ENCODE peak calls at places on chromosomes 12 and 14, in nine cellular contexts. One of them, this sample, is unnamed.

GRCh38 chr12:102638777-102639176 is 158.4 kb upstream of the IGF1 start:
- DNase-seq in stimulated activated CD8-positive, alpha-beta memory T cell treated with anti-CD3 and anti-CD28 coated beads, Interleukin-15, amount 100 ng/mL, for 4 hours: no peak
- DNase-seq in ACHN: no peak
- DNase-seq in ovary: no peak
- DNase-seq in stimulated activated CD4-positive, alpha-beta T cell treated with anti-CD3 and anti-CD28 coated beads, Interleukin-2, amount 100 ng/mL, for 48 hours: no peak
- DNase-seq in fibroblast of mammary gland: peak
- DNase-seq in mesothelial cell of epicardium: no peak
- DNase-seq in adrenal gland: no peak
- DNase-seq in amniotic stem cell: peak
- DNase-seq in this sample: no peak

GRCh38 chr12:115944851-115945496 is 332.5 kb downstream of the MED13L start:
- DNase-seq in amniotic stem cell: no peak
- DNase-seq in mesothelial cell of epicardium: no peak
- DNase-seq in fibroblast of mammary gland: peak
- DNase-seq in adrenal gland: peak
- DNase-seq in ACHN: no peak
- DNase-seq in stimulated activated CD8-positive, alpha-beta memory T cell treated with anti-CD3 and anti-CD28 coated beads, Interleukin-15, amount 100 ng/mL, for 4 hours: no peak
- DNase-seq in ovary: no peak
- DNase-seq in stimulated activated CD4-positive, alpha-beta T cell treated with anti-CD3 and anti-CD28 coated beads, Interleukin-2, amount 100 ng/mL, for 48 hours: no peak
- DNase-seq in this sample: no peak

GRCh38 chr12:116066381-116067230 is 210.9 kb downstream of the MED13L start:
- DNase-seq in ACHN: peak
- DNase-seq in stimulated activated CD8-positive, alpha-beta memory T cell treated with anti-CD3 and anti-CD28 coated beads, Interleukin-15, amount 100 ng/mL, for 4 hours: peak
- DNase-seq in stimulated activated CD4-positive, alpha-beta T cell treated with anti-CD3 and anti-CD28 coated beads, Interleukin-2, amount 100 ng/mL, for 48 hours: peak
- DNase-seq in amniotic stem cell: peak
- DNase-seq in fibroblast of mammary gland: peak
- DNase-seq in ovary: peak
- DNase-seq in mesothelial cell of epicardium: no peak
- DNase-seq in adrenal gland: peak
- DNase-seq in this sample: no peak

GRCh38 chr12:130111965-130112496 is 50.2 kb upstream of the FZD10 start:
- DNase-seq in adrenal gland: no peak
- DNase-seq in stimulated activated CD4-positive, alpha-beta T cell treated with anti-CD3 and anti-CD28 coated beads, Interleukin-2, amount 100 ng/mL, for 48 hours: no peak
- DNase-seq in stimulated activated CD8-positive, alpha-beta memory T cell treated with anti-CD3 and anti-CD28 coated beads, Interleukin-15, amount 100 ng/mL, for 4 hours: no peak
- DNase-seq in amniotic stem cell: no peak
- DNase-seq in ovary: no peak
- DNase-seq in fibroblast of mammary gland: no peak
- DNase-seq in mesothelial cell of epicardium: no peak
- DNase-seq in ACHN: no peak
- DNase-seq in this sample: no peak

GRCh38 chr12:69616025-69616424 is 5.3 kb upstream of the LRRC10 start:
- DNase-seq in adrenal gland: no peak
- DNase-seq in ovary: no peak
- DNase-seq in stimulated activated CD4-positive, alpha-beta T cell treated with anti-CD3 and anti-CD28 coated beads, Interleukin-2, amount 100 ng/mL, for 48 hours: no peak
- DNase-seq in fibroblast of mammary gland: no peak
- DNase-seq in amniotic stem cell: no peak
- DNase-seq in ACHN: no peak
- DNase-seq in stimulated activated CD8-positive, alpha-beta memory T cell treated with anti-CD3 and anti-CD28 coated beads, Interleukin-15, amount 100 ng/mL, for 4 hours: no peak
- DNase-seq in mesothelial cell of epicardium: no peak
- DNase-seq in this sample: no peak

GRCh38 chr12:53005215-53005985 is 856 bp upstream of the EIF4B start:
- DNase-seq in adrenal gland: peak
- DNase-seq in mesothelial cell of epicardium: no peak
- DNase-seq in fibroblast of mammary gland: no peak
- DNase-seq in stimulated activated CD4-positive, alpha-beta T cell treated with anti-CD3 and anti-CD28 coated beads, Interleukin-2, amount 100 ng/mL, for 48 hours: no peak
- DNase-seq in ovary: peak
- DNase-seq in stimulated activated CD8-positive, alpha-beta memory T cell treated with anti-CD3 and anti-CD28 coated beads, Interleukin-15, amount 100 ng/mL, for 4 hours: no peak
- DNase-seq in amniotic stem cell: no peak
- DNase-seq in ACHN: peak
- DNase-seq in this sample: no peak

GRCh38 chr14:85010186-85010585 is 519.8 kb upstream of the FLRT2 start:
- DNase-seq in fibroblast of mammary gland: peak
- DNase-seq in stimulated activated CD8-positive, alpha-beta memory T cell treated with anti-CD3 and anti-CD28 coated beads, Interleukin-15, amount 100 ng/mL, for 4 hours: no peak
- DNase-seq in mesothelial cell of epicardium: no peak
- DNase-seq in stimulated activated CD4-positive, alpha-beta T cell treated with anti-CD3 and anti-CD28 coated beads, Interleukin-2, amount 100 ng/mL, for 48 hours: no peak
- DNase-seq in ovary: no peak
- DNase-seq in adrenal gland: no peak
- DNase-seq in ACHN: no peak
- DNase-seq in amniotic stem cell: no peak
- DNase-seq in this sample: no peak

GRCh38 chr12:124730455-124730932 is 133.2 kb downstream of the SCARB1 start:
- DNase-seq in mesothelial cell of epicardium: no peak
- DNase-seq in adrenal gland: no peak
- DNase-seq in fibroblast of mammary gland: no peak
- DNase-seq in amniotic stem cell: no peak
- DNase-seq in stimulated activated CD8-positive, alpha-beta memory T cell treated with anti-CD3 and anti-CD28 coated beads, Interleukin-15, amount 100 ng/mL, for 4 hours: no peak
- DNase-seq in ovary: peak
- DNase-seq in stimulated activated CD4-positive, alpha-beta T cell treated with anti-CD3 and anti-CD28 coated beads, Interleukin-2, amount 100 ng/mL, for 48 hours: no peak
- DNase-seq in ACHN: peak
- DNase-seq in this sample: no peak

GRCh38 chr14:61568572-61569011 is 126.7 kb upstream of the HIF1A start:
- DNase-seq in ovary: no peak
- DNase-seq in amniotic stem cell: no peak
- DNase-seq in ACHN: no peak
- DNase-seq in stimulated activated CD8-positive, alpha-beta memory T cell treated with anti-CD3 and anti-CD28 coated beads, Interleukin-15, amount 100 ng/mL, for 4 hours: peak
- DNase-seq in adrenal gland: no peak
- DNase-seq in mesothelial cell of epicardium: peak
- DNase-seq in fibroblast of mammary gland: no peak
- DNase-seq in stimulated activated CD4-positive, alpha-beta T cell treated with anti-CD3 and anti-CD28 coated beads, Interleukin-2, amount 100 ng/mL, for 48 hours: no peak
- DNase-seq in this sample: no peak

GRCh38 chr12:30939234-30939633 is 12.7 kb downstream of the TSPAN11 start:
- DNase-seq in amniotic stem cell: no peak
- DNase-seq in ACHN: no peak
- DNase-seq in adrenal gland: no peak
- DNase-seq in ovary: no peak
- DNase-seq in mesothelial cell of epicardium: no peak
- DNase-seq in fibroblast of mammary gland: no peak
- DNase-seq in stimulated activated CD8-positive, alpha-beta memory T cell treated with anti-CD3 and anti-CD28 coated beads, Interleukin-15, amount 100 ng/mL, for 4 hours: no peak
- DNase-seq in stimulated activated CD4-positive, alpha-beta T cell treated with anti-CD3 and anti-CD28 coated beads, Interleukin-2, amount 100 ng/mL, for 48 hours: no peak
- DNase-seq in this sample: no peak

GRCh38 chr14:68232643-68233055 is 413.1 kb downstream of the RAD51B start:
- DNase-seq in adrenal gland: peak
- DNase-seq in stimulated activated CD4-positive, alpha-beta T cell treated with anti-CD3 and anti-CD28 coated beads, Interleukin-2, amount 100 ng/mL, for 48 hours: peak
- DNase-seq in ovary: peak
- DNase-seq in ACHN: peak
- DNase-seq in amniotic stem cell: peak
- DNase-seq in fibroblast of mammary gland: peak
- DNase-seq in mesothelial cell of epicardium: no peak
- DNase-seq in stimulated activated CD8-positive, alpha-beta memory T cell treated with anti-CD3 and anti-CD28 coated beads, Interleukin-15, amount 100 ng/mL, for 4 hours: no peak
- DNase-seq in this sample: peak

GRCh38 chr14:52068741-52069616 is at the start of gene NID2:
- DNase-seq in ACHN: peak
- DNase-seq in stimulated activated CD4-positive, alpha-beta T cell treated with anti-CD3 and anti-CD28 coated beads, Interleukin-2, amount 100 ng/mL, for 48 hours: peak
- DNase-seq in fibroblast of mammary gland: peak
- DNase-seq in amniotic stem cell: peak
- DNase-seq in ovary: peak
- DNase-seq in adrenal gland: peak
- DNase-seq in mesothelial cell of epicardium: peak
- DNase-seq in stimulated activated CD8-positive, alpha-beta memory T cell treated with anti-CD3 and anti-CD28 coated beads, Interleukin-15, amount 100 ng/mL, for 4 hours: peak
- DNase-seq in this sample: peak

GRCh38 chr12:29050503-29050902 is 98.6 kb upstream of the FAR2 start:
- DNase-seq in stimulated activated CD4-positive, alpha-beta T cell treated with anti-CD3 and anti-CD28 coated beads, Interleukin-2, amount 100 ng/mL, for 48 hours: no peak
- DNase-seq in adrenal gland: no peak
- DNase-seq in amniotic stem cell: no peak
- DNase-seq in ovary: no peak
- DNase-seq in mesothelial cell of epicardium: no peak
- DNase-seq in ACHN: no peak
- DNase-seq in fibroblast of mammary gland: no peak
- DNase-seq in stimulated activated CD8-positive, alpha-beta memory T cell treated with anti-CD3 and anti-CD28 coated beads, Interleukin-15, amount 100 ng/mL, for 4 hours: no peak
- DNase-seq in this sample: no peak

GRCh38 chr14:59630281-59630963 is 53.8 kb upstream of the CCDC175 start:
- DNase-seq in stimulated activated CD8-positive, alpha-beta memory T cell treated with anti-CD3 and anti-CD28 coated beads, Interleukin-15, amount 100 ng/mL, for 4 hours: no peak
- DNase-seq in ACHN: no peak
- DNase-seq in amniotic stem cell: no peak
- DNase-seq in mesothelial cell of epicardium: peak
- DNase-seq in stimulated activated CD4-positive, alpha-beta T cell treated with anti-CD3 and anti-CD28 coated beads, Interleukin-2, amount 100 ng/mL, for 48 hours: no peak
- DNase-seq in adrenal gland: no peak
- DNase-seq in fibroblast of mammary gland: peak
- DNase-seq in ovary: no peak
- DNase-seq in this sample: no peak

GRCh38 chr14:102046337-102047278 is 40.2 kb downstream of the HSP90AA1 start:
- DNase-seq in ACHN: peak
- DNase-seq in mesothelial cell of epicardium: peak
- DNase-seq in amniotic stem cell: no peak
- DNase-seq in stimulated activated CD4-positive, alpha-beta T cell treated with anti-CD3 and anti-CD28 coated beads, Interleukin-2, amount 100 ng/mL, for 48 hours: no peak
- DNase-seq in stimulated activated CD8-positive, alpha-beta memory T cell treated with anti-CD3 and anti-CD28 coated beads, Interleukin-15, amount 100 ng/mL, for 4 hours: no peak
- DNase-seq in fibroblast of mammary gland: peak
- DNase-seq in ovary: peak
- DNase-seq in adrenal gland: peak
- DNase-seq in this sample: peak

GRCh38 chr12:27709932-27710591 is 570 bp upstream of the MRPS35 start:
- DNase-seq in amniotic stem cell: no peak
- DNase-seq in stimulated activated CD8-positive, alpha-beta memory T cell treated with anti-CD3 and anti-CD28 coated beads, Interleukin-15, amount 100 ng/mL, for 4 hours: no peak
- DNase-seq in mesothelial cell of epicardium: no peak
- DNase-seq in stimulated activated CD4-positive, alpha-beta T cell treated with anti-CD3 and anti-CD28 coated beads, Interleukin-2, amount 100 ng/mL, for 48 hours: peak
- DNase-seq in adrenal gland: no peak
- DNase-seq in ACHN: peak
- DNase-seq in fibroblast of mammary gland: peak
- DNase-seq in ovary: no peak
- DNase-seq in this sample: peak

GRCh38 chr14:36647827-36648753 is 13.6 kb upstream of the PAX9 start:
- DNase-seq in stimulated activated CD4-positive, alpha-beta T cell treated with anti-CD3 and anti-CD28 coated beads, Interleukin-2, amount 100 ng/mL, for 48 hours: no peak
- DNase-seq in stimulated activated CD8-positive, alpha-beta memory T cell treated with anti-CD3 and anti-CD28 coated beads, Interleukin-15, amount 100 ng/mL, for 4 hours: no peak
- DNase-seq in amniotic stem cell: no peak
- DNase-seq in ovary: no peak
- DNase-seq in fibroblast of mammary gland: peak
- DNase-seq in ACHN: no peak
- DNase-seq in mesothelial cell of epicardium: peak
- DNase-seq in adrenal gland: no peak
- DNase-seq in this sample: peak

GRCh38 chr12:30003321-30003720 is 219.6 kb upstream of the TMTC1 start:
- DNase-seq in ACHN: no peak
- DNase-seq in adrenal gland: no peak
- DNase-seq in stimulated activated CD8-positive, alpha-beta memory T cell treated with anti-CD3 and anti-CD28 coated beads, Interleukin-15, amount 100 ng/mL, for 4 hours: no peak
- DNase-seq in ovary: no peak
- DNase-seq in mesothelial cell of epicardium: no peak
- DNase-seq in fibroblast of mammary gland: no peak
- DNase-seq in amniotic stem cell: no peak
- DNase-seq in stimulated activated CD4-positive, alpha-beta T cell treated with anti-CD3 and anti-CD28 coated beads, Interleukin-2, amount 100 ng/mL, for 48 hours: no peak
- DNase-seq in this sample: no peak

GRCh38 chr12:52910248-52910883 is 5.5 kb upstream of the KRT8 start:
- DNase-seq in stimulated activated CD4-positive, alpha-beta T cell treated with anti-CD3 and anti-CD28 coated beads, Interleukin-2, amount 100 ng/mL, for 48 hours: no peak
- DNase-seq in stimulated activated CD8-positive, alpha-beta memory T cell treated with anti-CD3 and anti-CD28 coated beads, Interleukin-15, amount 100 ng/mL, for 4 hours: no peak
- DNase-seq in ovary: no peak
- DNase-seq in amniotic stem cell: no peak
- DNase-seq in adrenal gland: no peak
- DNase-seq in ACHN: no peak
- DNase-seq in fibroblast of mammary gland: no peak
- DNase-seq in mesothelial cell of epicardium: no peak
- DNase-seq in this sample: no peak

GRCh38 chr12:57101892-57102695 is 9.1 kb downstream of the STAT6 start:
- DNase-seq in stimulated activated CD4-positive, alpha-beta T cell treated with anti-CD3 and anti-CD28 coated beads, Interleukin-2, amount 100 ng/mL, for 48 hours: no peak
- DNase-seq in adrenal gland: no peak
- DNase-seq in stimulated activated CD8-positive, alpha-beta memory T cell treated with anti-CD3 and anti-CD28 coated beads, Interleukin-15, amount 100 ng/mL, for 4 hours: no peak
- DNase-seq in ovary: peak
- DNase-seq in amniotic stem cell: no peak
- DNase-seq in mesothelial cell of epicardium: no peak
- DNase-seq in fibroblast of mammary gland: peak
- DNase-seq in ACHN: no peak
- DNase-seq in this sample: no peak

GRCh38 chr14:56224691-56225681 is 106.8 kb downstream of the PELI2 start:
- DNase-seq in stimulated activated CD4-positive, alpha-beta T cell treated with anti-CD3 and anti-CD28 coated beads, Interleukin-2, amount 100 ng/mL, for 48 hours: no peak
- DNase-seq in mesothelial cell of epicardium: no peak
- DNase-seq in fibroblast of mammary gland: no peak
- DNase-seq in ACHN: no peak
- DNase-seq in amniotic stem cell: no peak
- DNase-seq in stimulated activated CD8-positive, alpha-beta memory T cell treated with anti-CD3 and anti-CD28 coated beads, Interleukin-15, amount 100 ng/mL, for 4 hours: no peak
- DNase-seq in adrenal gland: no peak
- DNase-seq in ovary: no peak
- DNase-seq in this sample: no peak

GRCh38 chr12:68406134-68406576 is 74.0 kb upstream of the MDM1 start:
- DNase-seq in fibroblast of mammary gland: peak
- DNase-seq in amniotic stem cell: no peak
- DNase-seq in mesothelial cell of epicardium: peak
- DNase-seq in stimulated activated CD8-positive, alpha-beta memory T cell treated with anti-CD3 and anti-CD28 coated beads, Interleukin-15, amount 100 ng/mL, for 4 hours: no peak
- DNase-seq in stimulated activated CD4-positive, alpha-beta T cell treated with anti-CD3 and anti-CD28 coated beads, Interleukin-2, amount 100 ng/mL, for 48 hours: no peak
- DNase-seq in ACHN: peak
- DNase-seq in adrenal gland: peak
- DNase-seq in ovary: peak
- DNase-seq in this sample: peak

GRCh38 chr14:55581011-55581806 is 1.2 kb downstream of the KTN1 start:
- DNase-seq in ACHN: peak
- DNase-seq in amniotic stem cell: no peak
- DNase-seq in stimulated activated CD4-positive, alpha-beta T cell treated with anti-CD3 and anti-CD28 coated beads, Interleukin-2, amount 100 ng/mL, for 48 hours: peak
- DNase-seq in fibroblast of mammary gland: peak
- DNase-seq in adrenal gland: peak
- DNase-seq in ovary: peak
- DNase-seq in stimulated activated CD8-positive, alpha-beta memory T cell treated with anti-CD3 and anti-CD28 coated beads, Interleukin-15, amount 100 ng/mL, for 4 hours: peak
- DNase-seq in mesothelial cell of epicardium: peak
- DNase-seq in this sample: peak

GRCh38 chr12:52907092-52907810 is 2.4 kb upstream of the KRT8 start:
- DNase-seq in mesothelial cell of epicardium: peak
- DNase-seq in ACHN: no peak
- DNase-seq in stimulated activated CD8-positive, alpha-beta memory T cell treated with anti-CD3 and anti-CD28 coated beads, Interleukin-15, amount 100 ng/mL, for 4 hours: no peak
- DNase-seq in ovary: peak
- DNase-seq in adrenal gland: peak
- DNase-seq in amniotic stem cell: no peak
- DNase-seq in stimulated activated CD4-positive, alpha-beta T cell treated with anti-CD3 and anti-CD28 coated beads, Interleukin-2, amount 100 ng/mL, for 48 hours: no peak
- DNase-seq in fibroblast of mammary gland: no peak
- DNase-seq in this sample: peak

GRCh38 chr12:121404734-121405133 is 4.8 kb downstream of the RNF34 start:
- DNase-seq in fibroblast of mammary gland: no peak
- DNase-seq in ovary: no peak
- DNase-seq in stimulated activated CD8-positive, alpha-beta memory T cell treated with anti-CD3 and anti-CD28 coated beads, Interleukin-15, amount 100 ng/mL, for 4 hours: no peak
- DNase-seq in amniotic stem cell: no peak
- DNase-seq in stimulated activated CD4-positive, alpha-beta T cell treated with anti-CD3 and anti-CD28 coated beads, Interleukin-2, amount 100 ng/mL, for 48 hours: no peak
- DNase-seq in mesothelial cell of epicardium: peak
- DNase-seq in adrenal gland: no peak
- DNase-seq in ACHN: no peak
- DNase-seq in this sample: no peak

GRCh38 chr12:3885179-3886094 is 12.2 kb upstream of the PARP11 start:
- DNase-seq in stimulated activated CD4-positive, alpha-beta T cell treated with anti-CD3 and anti-CD28 coated beads, Interleukin-2, amount 100 ng/mL, for 48 hours: no peak
- DNase-seq in fibroblast of mammary gland: peak
- DNase-seq in ovary: no peak
- DNase-seq in mesothelial cell of epicardium: no peak
- DNase-seq in stimulated activated CD8-positive, alpha-beta memory T cell treated with anti-CD3 and anti-CD28 coated beads, Interleukin-15, amount 100 ng/mL, for 4 hours: no peak
- DNase-seq in ACHN: peak
- DNase-seq in amniotic stem cell: peak
- DNase-seq in adrenal gland: no peak
- DNase-seq in this sample: peak

GRCh38 chr14:54942913-54943312 is 40.3 kb upstream of the GCH1 start:
- DNase-seq in ovary: no peak
- DNase-seq in ACHN: no peak
- DNase-seq in stimulated activated CD8-positive, alpha-beta memory T cell treated with anti-CD3 and anti-CD28 coated beads, Interleukin-15, amount 100 ng/mL, for 4 hours: no peak
- DNase-seq in stimulated activated CD4-positive, alpha-beta T cell treated with anti-CD3 and anti-CD28 coated beads, Interleukin-2, amount 100 ng/mL, for 48 hours: no peak
- DNase-seq in mesothelial cell of epicardium: no peak
- DNase-seq in fibroblast of mammary gland: no peak
- DNase-seq in amniotic stem cell: no peak
- DNase-seq in adrenal gland: no peak
- DNase-seq in this sample: no peak

GRCh38 chr14:60789656-60790055 is 55.1 kb downstream of the MNAT1 start:
- DNase-seq in adrenal gland: no peak
- DNase-seq in fibroblast of mammary gland: no peak
- DNase-seq in mesothelial cell of epicardium: no peak
- DNase-seq in stimulated activated CD4-positive, alpha-beta T cell treated with anti-CD3 and anti-CD28 coated beads, Interleukin-2, amount 100 ng/mL, for 48 hours: no peak
- DNase-seq in amniotic stem cell: no peak
- DNase-seq in ovary: no peak
- DNase-seq in stimulated activated CD8-positive, alpha-beta memory T cell treated with anti-CD3 and anti-CD28 coated beads, Interleukin-15, amount 100 ng/mL, for 4 hours: no peak
- DNase-seq in ACHN: no peak
- DNase-seq in this sample: no peak

GRCh38 chr12:56221233-56221756 is 427 bp downstream of the RNF41 start:
- DNase-seq in amniotic stem cell: peak
- DNase-seq in fibroblast of mammary gland: peak
- DNase-seq in adrenal gland: peak
- DNase-seq in ACHN: peak
- DNase-seq in stimulated activated CD8-positive, alpha-beta memory T cell treated with anti-CD3 and anti-CD28 coated beads, Interleukin-15, amount 100 ng/mL, for 4 hours: no peak
- DNase-seq in ovary: peak
- DNase-seq in stimulated activated CD4-positive, alpha-beta T cell treated with anti-CD3 and anti-CD28 coated beads, Interleukin-2, amount 100 ng/mL, for 48 hours: no peak
- DNase-seq in mesothelial cell of epicardium: peak
- DNase-seq in this sample: peak

GRCh38 chr14:61479746-61480502 is 158.5 kb downstream of the PRKCH start:
- DNase-seq in adrenal gland: no peak
- DNase-seq in stimulated activated CD8-positive, alpha-beta memory T cell treated with anti-CD3 and anti-CD28 coated beads, Interleukin-15, amount 100 ng/mL, for 4 hours: no peak
- DNase-seq in amniotic stem cell: no peak
- DNase-seq in mesothelial cell of epicardium: no peak
- DNase-seq in ovary: no peak
- DNase-seq in stimulated activated CD4-positive, alpha-beta T cell treated with anti-CD3 and anti-CD28 coated beads, Interleukin-2, amount 100 ng/mL, for 48 hours: no peak
- DNase-seq in fibroblast of mammary gland: peak
- DNase-seq in ACHN: no peak
- DNase-seq in this sample: no peak

GRCh38 chr12:591167-591570 is 72.1 kb downstream of the NINJ2 start:
- DNase-seq in amniotic stem cell: no peak
- DNase-seq in stimulated activated CD4-positive, alpha-beta T cell treated with anti-CD3 and anti-CD28 coated beads, Interleukin-2, amount 100 ng/mL, for 48 hours: no peak
- DNase-seq in adrenal gland: no peak
- DNase-seq in ACHN: no peak
- DNase-seq in ovary: no peak
- DNase-seq in fibroblast of mammary gland: no peak
- DNase-seq in mesothelial cell of epicardium: no peak
- DNase-seq in stimulated activated CD8-positive, alpha-beta memory T cell treated with anti-CD3 and anti-CD28 coated beads, Interleukin-15, amount 100 ng/mL, for 4 hours: no peak
- DNase-seq in this sample: no peak